ENCODE peak calls at places on chromosomes 11 and 22, in nine cellular contexts. V is HepG2, I is neural progenitor cell, H is PC-3, M is fibroblast of lung, B is MM.1S, E is K562, W is GM12878, C is colonic mucosa. L is an unnamed sample.

GRCh38 chr11:13963949-13964770 is 1.6 kb downstream of the SPON1 start:
- DNase-seq in V (no peak), C (peak), I (peak), W (no peak), E (no peak), B (no peak), M (no peak), H (peak), L (no peak)

GRCh38 chr11:61545921-61546320 is 35.0 kb downstream of the SYT7 start:
- DNase-seq in M (no peak), H (no peak), W (no peak), E (no peak), C (no peak), B (no peak), V (no peak), I (no peak), L (no peak)

GRCh38 chr22:38652858-38653257 is 3.3 kb downstream of the FAM227A start:
- DNase-seq in I (no peak), V (no peak), C (peak), M (no peak), H (no peak), B (peak), W (no peak), E (no peak), L (no peak)

GRCh38 chr11:103488021-103488420 is 378.8 kb downstream of the DYNC2H1 start:
- DNase-seq in C (no peak), H (peak), W (no peak), V (no peak), B (peak), M (peak), E (no peak), I (no peak), L (peak)

GRCh38 chr11:71199226-71199815 is 53.1 kb downstream of the SHANK2 start:
- DNase-seq in M (no peak), E (no peak), I (no peak), C (no peak), W (no peak), B (no peak), H (no peak), V (no peak), L (no peak)

GRCh38 chr22:39959640-39960447 is at the start of gene TMA7B:
- DNase-seq in E (peak), B (no peak), M (peak), C (no peak), I (peak), W (no peak), H (peak), V (no peak), L (peak)

GRCh38 chr22:21044931-21045584 is 688 bp upstream of the LRRC74B start:
- DNase-seq in E (peak), C (no peak), W (no peak), B (no peak), M (peak), H (peak), V (no peak), I (peak), L (peak)

GRCh38 chr11:45158891-45159605 is 12.6 kb downstream of the PRDM11 start:
- DNase-seq in I (no peak), E (no peak), V (no peak), W (no peak), B (no peak), C (no peak), H (no peak), M (no peak), L (no peak)

GRCh38 chr11:46562527-46562926 is 31.3 kb downstream of the AMBRA1 start:
- DNase-seq in I (no peak), V (no peak), W (no peak), C (no peak), B (no peak), E (no peak), M (no peak), H (no peak), L (no peak)

GRCh38 chr11:129894281-129895125 is 875 bp downstream of the NFRKB start:
- DNase-seq in V (no peak), M (peak), B (peak), E (no peak), I (no peak), C (no peak), W (no peak), H (peak), L (no peak)

GRCh38 chr22:47065756-47066615 is 303.5 kb downstream of the TBC1D22A start:
- DNase-seq in E (no peak), B (no peak), M (peak), H (no peak), C (no peak), W (no peak), V (no peak), I (no peak), L (peak)

GRCh38 chr22:36462475-36462790 is 19.0 kb downstream of the TXN2 start:
- DNase-seq in B (no peak), C (no peak), W (no peak), M (no peak), E (no peak), I (no peak), H (no peak), V (no peak), L (no peak)

GRCh38 chr11:124233376-124233775 is 7.5 kb upstream of the OR8G1 start:
- DNase-seq in M (no peak), V (no peak), I (no peak), W (no peak), C (no peak), E (no peak), B (no peak), H (no peak), L (no peak)

GRCh38 chr11:71423181-71423790 is 24.9 kb downstream of the DHCR7 start:
- DNase-seq in C (no peak), M (no peak), W (no peak), B (peak), E (no peak), I (no peak), V (no peak), H (peak), L (no peak)

GRCh38 chr22:44243761-44244160 is 63.0 kb downstream of the PARVG start:
- DNase-seq in M (no peak), W (no peak), C (no peak), E (no peak), I (no peak), V (no peak), B (no peak), H (no peak), L (no peak)

GRCh38 chr22:24875862-24876506 is 70.0 kb downstream of the SGSM1 start:
- DNase-seq in V (no peak), C (no peak), B (peak), E (peak), I (peak), W (no peak), H (peak), M (peak), L (no peak)

GRCh38 chr11:116263020-116263419 is 509.8 kb downstream of the BUD13 start:
- DNase-seq in B (no peak), I (no peak), V (no peak), M (no peak), H (no peak), C (no peak), W (no peak), E (no peak), L (no peak)

GRCh38 chr11:31449040-31449439 is 60.4 kb downstream of the IMMP1L start:
- DNase-seq in I (no peak), E (no peak), C (no peak), H (no peak), M (no peak), B (no peak), V (no peak), W (no peak), L (no peak)

GRCh38 chr11:32659672-32660071 is 76.0 kb downstream of the EIF3M start:
- DNase-seq in V (no peak), W (no peak), I (no peak), B (no peak), C (no peak), M (peak), H (peak), E (peak), L (no peak)

GRCh38 chr11:14213006-14213405 is 146.0 kb downstream of the RRAS2 start:
- DNase-seq in H (no peak), C (no peak), I (no peak), W (no peak), M (no peak), B (no peak), V (no peak), E (no peak), L (no peak)

GRCh38 chr11:125078016-125078415 is 14.9 kb downstream of the SLC37A2 start:
- DNase-seq in V (no peak), W (no peak), H (no peak), I (no peak), C (no peak), M (no peak), B (no peak), E (no peak), L (no peak)

GRCh38 chr11:58787903-58788302 is 56.2 kb upstream of the GLYAT start:
- DNase-seq in C (no peak), B (no peak), E (no peak), W (no peak), M (peak), I (no peak), H (peak), V (no peak), L (peak)

GRCh38 chr11:36073411-36074203 is 129.7 kb downstream of the LDLRAD3 start:
- DNase-seq in E (no peak), B (no peak), H (peak), M (peak), C (peak), V (no peak), I (peak), W (no peak), L (peak)

GRCh38 chr11:35746356-35747153 is 84.0 kb downstream of the TRIM44 start:
- DNase-seq in H (no peak), B (no peak), V (no peak), W (no peak), C (no peak), E (no peak), I (no peak), M (no peak), L (no peak)

GRCh38 chr22:33524511-33525270 is 395.6 kb downstream of the LARGE1 start:
- DNase-seq in C (no peak), M (no peak), H (no peak), B (no peak), I (no peak), W (no peak), E (no peak), V (no peak), L (no peak)

GRCh38 chr11:127862406-127862805 is 725.0 kb downstream of the ETS1 start:
- DNase-seq in I (no peak), B (no peak), C (no peak), M (peak), E (no peak), W (no peak), H (peak), V (no peak), L (no peak)

GRCh38 chr11:61752117-61752924 is at the start of gene MYRF:
- DNase-seq in H (peak), I (peak), V (no peak), E (peak), B (peak), M (peak), W (no peak), C (peak), L (no peak)

GRCh38 chr11:65911682-65912568 is 6.9 kb downstream of the C11orf68 start:
- DNase-seq in H (peak), V (no peak), I (peak), C (peak), M (peak), B (no peak), W (no peak), E (peak), L (peak)

GRCh38 chr11:47593934-47594855 is at the start of gene C1QTNF4:
- DNase-seq in M (no peak), W (no peak), V (no peak), I (peak), B (no peak), E (no peak), C (no peak), H (no peak), L (no peak)

GRCh38 chr11:134266841-134267251 is 9.3 kb upstream of the GLB1L3 start:
- DNase-seq in E (no peak), B (no peak), V (no peak), I (no peak), H (peak), M (peak), C (peak), W (no peak), L (peak)

GRCh38 chr22:37711490-37711889 is 14.6 kb downstream of the TRIOBP start:
- DNase-seq in W (no peak), C (no peak), B (no peak), H (no peak), E (no peak), I (no peak), M (no peak), V (no peak), L (no peak)

GRCh38 chr11:8766043-8766992 is 83.7 kb downstream of the RPL27A start:
- DNase-seq in H (no peak), V (no peak), E (no peak), M (peak), W (no peak), B (no peak), I (peak), C (no peak), L (peak)

GRCh38 chr11:77353131-77353530 is 51.6 kb upstream of the GDPD4 start:
- DNase-seq in C (no peak), W (no peak), I (no peak), H (no peak), B (no peak), E (no peak), V (no peak), M (peak), L (peak)

GRCh38 chr11:19060629-19061028 is at the start of gene MRGPRX2:
- DNase-seq in C (no peak), V (no peak), I (no peak), W (no peak), E (no peak), M (no peak), B (no peak), H (no peak), L (no peak)

GRCh38 chr11:46590740-46591606 is 2.9 kb downstream of the AMBRA1 start:
- DNase-seq in W (no peak), V (no peak), I (no peak), C (no peak), M (no peak), B (no peak), H (no peak), E (no peak), L (no peak)

DNA sequence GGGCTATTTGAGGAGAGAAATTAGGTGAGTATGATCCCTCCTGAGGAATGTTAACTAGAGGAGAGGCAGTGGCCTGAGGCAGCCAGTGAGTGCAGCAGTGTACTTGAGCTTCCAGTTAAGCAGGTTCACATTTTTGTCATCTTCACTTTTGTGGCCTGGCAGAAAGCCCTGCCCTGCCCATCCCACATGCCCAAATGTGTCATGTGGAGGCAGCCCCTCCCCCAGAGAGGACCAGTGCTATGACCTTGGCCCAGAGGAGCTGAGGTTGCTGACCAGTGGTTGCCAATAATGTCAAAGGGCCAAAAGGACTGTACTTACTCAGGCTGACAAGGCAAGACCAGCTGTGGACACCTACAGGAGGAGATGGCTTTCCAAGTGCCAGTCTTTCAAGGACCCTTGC is 17.6 kb upstream of the GRK2 start:
- DNase-seq in E (no peak), M (peak), H (peak), V (peak), B (no peak), I (no peak), C (no peak), W (no peak), L (peak)
- H3K27ac ChIP-seq in E (no peak), M (no peak), H (peak), V (peak), B (no peak), I (no peak), C (no peak), W (no peak), L (no peak)

GRCh38 chr22:41471606-41472005 is 2.7 kb downstream of the ACO2 start:
- DNase-seq in C (no peak), M (no peak), V (no peak), W (no peak), H (no peak), I (no peak), B (no peak), E (no peak), L (no peak)

GRCh38 chr22:41468381-41469217 is at the start of the genes ACO2 and PHF5A:
- DNase-seq in V (peak), W (peak), H (peak), E (peak), M (peak), B (peak), C (peak), I (peak), L (peak)

GRCh38 chr22:41474878-41475451 is 6.0 kb downstream of the ACO2 start:
- DNase-seq in V (peak), C (no peak), M (no peak), E (no peak), W (no peak), H (no peak), B (no peak), I (no peak), L (no peak)

DNA sequence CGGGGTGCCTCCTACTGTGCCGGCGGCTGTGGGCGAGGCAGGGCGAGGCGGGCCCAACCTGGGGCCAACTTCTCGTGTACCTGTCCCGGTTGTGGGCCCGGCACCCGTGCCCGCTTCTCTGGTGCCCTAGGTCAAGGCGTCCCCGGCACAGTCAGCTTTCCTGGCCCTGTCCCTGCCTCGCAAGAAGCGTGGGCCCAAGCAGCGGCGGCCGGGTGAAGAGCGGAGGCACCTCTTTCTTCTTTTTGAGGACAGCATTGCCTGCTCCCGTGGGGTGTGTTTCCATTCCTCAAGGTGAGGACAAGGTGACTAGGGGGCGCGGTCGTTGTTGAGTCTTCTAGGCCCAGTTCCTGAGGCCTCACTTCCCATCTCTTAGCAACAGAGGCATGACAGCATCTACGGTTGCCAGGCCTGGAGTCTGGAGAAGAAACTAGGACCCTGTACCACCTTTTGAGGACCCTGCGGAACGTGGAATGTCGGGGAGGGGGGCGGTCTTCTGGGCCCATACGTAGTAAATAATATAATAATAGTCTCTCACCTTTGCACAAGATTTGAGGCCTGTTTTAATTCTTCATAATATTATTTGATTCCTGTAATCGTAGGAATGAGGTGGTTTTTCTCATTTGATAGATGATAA is 418 bp downstream of the ACO2 start:
- DNase-seq in H (peak), V (no peak), B (peak), W (no peak), I (peak), E (no peak), C (peak), M (no peak), L (no peak)
- TF ChIP-seq CTCF in H (no peak), V (peak), B (no peak), W (no peak), I (no peak), E (no peak), C (no peak), M (no peak), L (no peak)

GRCh38 chr11:122436188-122436555 is 219.3 kb upstream of the UBASH3B start:
- DNase-seq in V (no peak), I (no peak), C (no peak), W (no peak), H (no peak), M (no peak), E (no peak), B (no peak), L (no peak)

GRCh38 chr11:122435540-122436187 is 219.9 kb upstream of the UBASH3B start:
- DNase-seq in I (no peak), M (no peak), V (no peak), B (no peak), H (no peak), C (no peak), W (no peak), E (no peak), L (no peak)

GRCh38 chr11:122434786-122435185 is 220.7 kb upstream of the UBASH3B start:
- DNase-seq in E (no peak), C (no peak), M (no peak), W (no peak), I (no peak), H (no peak), B (no peak), V (no peak), L (no peak)

GRCh38 chr11:122424636-122425035 is 230.9 kb upstream of the UBASH3B start:
- DNase-seq in H (no peak), I (no peak), C (no peak), W (no peak), V (no peak), B (no peak), E (no peak), M (peak), L (peak)

DNA sequence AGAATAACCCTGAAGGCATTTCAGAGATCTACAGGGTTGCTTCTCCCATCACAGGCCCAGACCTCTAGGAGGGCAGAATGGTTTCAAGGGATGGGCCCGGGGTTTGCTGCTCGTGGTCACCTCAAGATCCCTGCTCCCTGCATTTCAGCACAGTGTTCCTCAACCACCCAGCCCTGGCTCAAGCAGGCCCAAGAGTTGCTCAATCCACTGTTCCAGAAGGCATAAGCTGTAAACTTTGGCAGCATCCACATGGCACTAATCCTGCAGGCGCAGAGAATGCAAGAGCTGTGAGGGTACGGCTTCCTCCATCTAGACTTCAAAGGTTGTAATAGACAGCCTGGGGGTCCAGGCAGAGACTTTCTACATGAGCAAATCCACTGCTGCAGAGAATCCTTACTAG is 225.0 kb upstream of the UBASH3B start:
- DNase-seq in M (no peak), C (no peak), E (no peak), H (no peak), B (no peak), V (no peak), W (no peak), I (no peak), L (no peak)
- H3K9ac ChIP-seq in M (no peak), C (no peak), E (no peak), H (no peak), B (no peak), V (no peak), W (no peak), I (no peak), L (no peak)

GRCh38 chr11:17209939-17210245 is 2.1 kb upstream of the PIK3C2A start:
- DNase-seq in C (no peak), B (no peak), E (no peak), H (no peak), W (no peak), M (no peak), I (no peak), V (no peak), L (no peak)

GRCh38 chr11:17208257-17208999 is 642 bp upstream of the PIK3C2A start:
- DNase-seq in I (peak), B (peak), H (peak), C (peak), E (no peak), V (peak), W (no peak), M (peak), L (peak)

GRCh38 chr11:17207317-17208256 is at the start of gene PIK3C2A:
- DNase-seq in W (peak), E (peak), H (peak), M (peak), I (peak), B (peak), C (peak), V (peak), L (peak)

GRCh38 chr11:17206448-17206847 is 1.3 kb downstream of the PIK3C2A start:
- DNase-seq in I (no peak), E (no peak), M (no peak), V (no peak), H (no peak), W (no peak), B (no peak), C (peak), L (no peak)
- H3K27ac ChIP-seq in I (no peak), E (no peak), M (no peak), V (peak), H (no peak), W (no peak), B (no peak), C (peak), L (no peak)